ENCODE peak calls at places on chromosomes 11 and 22, in four cellular contexts. N is SJCRH30, A is mucosa of descending colon, X is right atrium auricular region. L is an unnamed sample. For H3K4me1, the result is how much of the 10 kb centered on the place peaks cover.

GRCh38 chr11:44572884-44573283 is 7.4 kb downstream of the CD82 start:
- DNase-seq in N (no peak), A (no peak), X (no peak), L (peak)

GRCh38 chr11:3134218-3134621 is 30.9 kb downstream of the OSBPL5 start:
- DNase-seq in N (no peak), A (no peak), X (no peak), L (no peak)

GRCh38 chr22:49929553-49929979 is 11.1 kb downstream of the CRELD2 start:
- DNase-seq in N (peak), A (peak), X (no peak), L (no peak)

GRCh38 chr11:10664511-10664910 is 29.0 kb downstream of the IRAG1 start:
- DNase-seq in N (no peak), A (no peak), X (no peak), L (no peak)

GRCh38 chr11:61065955-61066638 is 36.2 kb upstream of the CD5 start:
- DNase-seq in N (no peak), A (no peak), X (no peak), L (no peak)

GRCh38 chr11:77141034-77141433 is 13.0 kb downstream of the MYO7A start:
- DNase-seq in N (no peak), A (no peak), X (no peak), L (no peak)

GRCh38 chr11:116694815-116695590 is 77.8 kb downstream of the BUD13 start:
- DNase-seq in N (no peak), A (no peak), X (peak), L (no peak)

GRCh38 chr22:40660725-40661124 is 18.6 kb upstream of the MCHR1 start:
- DNase-seq in N (no peak), A (no peak), X (no peak), L (no peak)

GRCh38 chr22:28813772-28814518 is 13.6 kb upstream of the XBP1 start:
- DNase-seq in N (no peak), A (peak), X (no peak), L (no peak)

GRCh38 chr11:43545610-43546009 is 134.9 kb upstream of the HSD17B12 start:
- DNase-seq in N (no peak), A (no peak), X (no peak), L (no peak)

GRCh38 chr11:100562102-100562501 is 125.0 kb upstream of the ARHGAP42 start:
- DNase-seq in N (no peak), A (no peak), X (no peak), L (no peak)

GRCh38 chr11:108525161-108525560 is 27.0 kb upstream of the POGLUT3 start:
- DNase-seq in N (no peak), A (no peak), X (no peak), L (no peak)

GRCh38 chr11:27972432-27973170 is 135.4 kb downstream of the KIF18A start:
- DNase-seq in N (no peak), A (no peak), X (no peak), L (no peak)

GRCh38 chr11:117232911-117233409 is 489 bp downstream of the RNF214 start:
- DNase-seq in N (peak), A (no peak), X (peak), L (no peak)

GRCh38 chr11:78460468-78460867 is 42.8 kb upstream of the GAB2 start:
- DNase-seq in N (no peak), A (no peak), X (no peak), L (no peak)

GRCh38 chr22:17237031-17237668 is 17.9 kb upstream of the ADA2 start:
- DNase-seq in N (no peak), A (no peak), X (no peak), L (no peak)

GRCh38 chr11:64633555-64634159 is 42.6 kb downstream of the SLC22A12 start:
- DNase-seq in N (no peak), A (no peak), X (no peak), L (no peak)

GRCh38 chr22:46009730-46010129 is 32.8 kb upstream of the WNT7B start:
- DNase-seq in N (peak), A (no peak), X (no peak), L (no peak)

GRCh38 chr11:111938687-111939160 is 1.6 kb downstream of the DIXDC1 start:
- DNase-seq in N (no peak), A (no peak), X (peak), L (no peak)

GRCh38 chr22:31995046-31995445 is 48.0 kb upstream of the SLC5A1 start:
- DNase-seq in N (no peak), A (no peak), X (no peak), L (no peak)

GRCh38 chr11:827146-827860 is 416 bp upstream of the CRACR2B start:
- DNase-seq in N (no peak), A (peak), X (no peak), L (no peak)

GRCh38 chr11:203056-203944 is 3.9 kb downstream of the BET1L start:
- DNase-seq in N (no peak), A (no peak), X (peak), L (no peak)

GRCh38 chr11:130024356-130024755 is 21.7 kb upstream of the PRDM10 start:
- DNase-seq in N (no peak), A (no peak), X (no peak), L (no peak)

GRCh38 chr11:44622190-44622650 is 56.8 kb downstream of the CD82 start:
- DNase-seq in N (peak), A (peak), X (peak), L (no peak)

GRCh38 chr11:119712459-119713360 is 16.3 kb downstream of the NECTIN1 start:
- DNase-seq in N (no peak), A (no peak), X (no peak), L (no peak)

GRCh38 chr11:102276302-102277182 is 40.7 kb upstream of the BIRC3 start:
- DNase-seq in N (no peak), A (no peak), X (no peak), L (no peak)

GRCh38 chr22:39474351-39474991 is 17.7 kb downstream of the MGAT3 start:
- DNase-seq in N (no peak), A (peak), X (no peak), L (no peak)

GRCh38 chr11:4095509-4096230 is 1.1 kb downstream of the RRM1 start:
- DNase-seq in N (peak), A (no peak), X (no peak), L (no peak)

GRCh38 chr11:96219981-96220623 is 122.9 kb downstream of the MAML2 start:
- DNase-seq in N (no peak), A (no peak), X (no peak), L (no peak)

GRCh38 chr11:88164806-88165205 is 10.4 kb downstream of the RAB38 start:
- DNase-seq in N (no peak), A (no peak), X (no peak), L (no peak)

GRCh38 chr11:31340903-31341572 is 28.5 kb downstream of the DCDC1 start:
- DNase-seq in N (peak), A (peak), X (no peak), L (peak)

GRCh38 chr11:6319879-6320410 is 356 bp downstream of the CAVIN3 start:
- DNase-seq in N (no peak), A (peak), X (peak), L (no peak)

GRCh38 chr22:32206774-32207758 is 2.2 kb upstream of the RFPL2 start:
- DNase-seq in N (peak), A (peak), X (no peak), L (no peak)

GRCh38 chr11:8913961-8914660 is 3.1 kb downstream of the AKIP1 start:
- DNase-seq in N (peak), A (peak), X (no peak), L (no peak)

GRCh38 chr11:9103542-9104276 is 12.3 kb upstream of the SCUBE2 start:
- DNase-seq in N (no peak), A (no peak), X (no peak), L (no peak)

GRCh38 chr11:67276821-67277230 is 10.6 kb downstream of the GRK2 start:
- DNase-seq in N (peak), A (peak), X (no peak), L (no peak)

GRCh38 chr11:69949327-69949726 is 128.8 kb upstream of the ANO1 start:
- DNase-seq in N (peak), A (no peak), X (peak), L (no peak)

GRCh38 chr11:66874232-66874631 is 17.4 kb downstream of the LRFN4 start:
- DNase-seq in N (no peak), A (no peak), X (no peak), L (no peak)

GRCh38 chr11:35088676-35089075 is 50.3 kb upstream of the CD44 start:
- DNase-seq in N (no peak), A (no peak), X (no peak), L (no peak)

DNA sequence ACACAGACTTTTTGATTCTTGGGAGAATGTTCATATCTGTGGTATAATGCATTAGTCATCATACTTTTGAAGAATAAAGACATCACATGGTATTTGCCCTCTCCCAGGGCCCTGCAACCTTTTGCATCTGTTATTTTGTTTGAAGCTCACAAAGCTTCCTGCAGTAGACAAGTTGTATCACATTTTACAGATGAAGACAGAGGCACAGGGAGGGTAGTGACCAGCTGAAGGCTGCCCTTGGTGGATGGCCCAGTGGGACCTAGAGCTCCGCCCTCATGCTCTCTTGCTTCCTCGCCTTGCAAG is 66.4 kb downstream of the UBASH3B start:
- DNase-seq in N (no peak), A (no peak), X (no peak), L (no peak)
- H3K4me1 ChIP-seq in N (under half), A (under half), X (under half), L (under half)

DNA sequence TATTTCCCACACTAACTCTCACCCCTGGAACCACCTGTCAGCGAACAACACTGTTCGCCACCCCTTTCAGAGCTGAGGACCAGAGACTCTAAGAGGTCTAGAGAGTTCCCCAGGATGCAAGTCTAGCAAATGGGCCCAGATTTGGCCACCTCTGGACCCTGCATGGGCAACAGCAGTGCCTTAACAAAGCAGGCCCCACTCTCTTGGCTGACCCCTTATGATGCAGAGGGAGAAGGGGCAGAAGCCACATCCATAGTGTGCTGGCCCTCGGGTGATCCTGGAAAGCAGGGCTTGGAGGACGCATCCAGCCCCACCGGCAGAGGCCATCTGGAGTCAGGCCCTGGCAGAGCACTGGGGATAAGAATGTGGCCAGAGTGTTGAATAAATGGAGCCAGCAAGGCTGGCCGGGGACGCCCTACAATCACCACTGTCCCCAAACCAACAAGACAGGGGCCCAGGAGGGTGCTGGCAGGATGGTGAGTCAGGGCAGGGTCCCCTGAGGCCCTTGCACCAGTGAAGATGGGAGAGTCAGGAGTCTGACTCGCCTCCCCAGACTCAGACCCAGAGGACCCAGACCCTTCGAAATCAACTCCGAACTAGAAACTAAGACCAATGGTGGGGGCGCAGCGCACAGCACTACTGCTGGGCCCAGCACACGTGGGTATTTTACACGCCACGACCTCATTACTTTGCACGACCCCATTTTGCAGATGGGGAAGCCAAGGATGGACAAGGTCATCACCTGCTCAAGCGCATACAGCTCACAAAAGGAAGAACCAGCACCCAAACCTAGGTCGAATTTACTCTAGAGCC is 6.5 kb downstream of the CSNK1E start:
- DNase-seq in N (no peak), A (no peak), X (peak), L (no peak)
- H3K4me1 ChIP-seq in N (under half), A (under half), X (under half), L (under half)

DNA sequence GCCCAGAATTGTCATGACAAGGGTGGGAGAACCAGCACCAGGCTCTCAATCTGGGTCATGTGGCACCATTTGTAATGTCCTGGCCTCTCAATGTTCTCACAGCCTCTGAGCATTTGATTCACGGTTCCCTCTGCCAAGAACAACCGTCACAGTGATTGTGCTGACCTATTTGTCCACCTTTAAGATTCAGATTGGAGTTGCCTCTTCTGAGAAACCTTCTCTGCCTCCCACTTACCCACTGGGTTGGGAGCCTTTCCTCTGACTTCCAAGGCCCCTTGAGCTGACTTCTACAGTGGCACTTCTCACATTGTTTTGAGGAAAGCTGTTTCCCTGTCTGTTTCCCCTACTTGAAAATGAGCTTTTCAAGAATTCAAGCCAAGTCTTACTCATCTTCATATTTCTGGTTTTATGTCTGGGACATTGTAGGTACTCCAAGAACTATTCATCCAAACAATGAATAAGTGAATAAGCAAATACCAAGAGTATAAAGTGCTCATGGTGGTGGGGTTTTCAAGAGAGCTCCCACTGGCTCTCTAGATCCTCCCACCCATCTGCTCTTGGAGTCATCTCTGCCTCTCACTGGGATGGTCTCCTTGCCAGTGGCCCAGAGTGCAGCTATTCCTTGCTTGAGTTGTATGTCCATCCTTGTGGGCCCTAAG is 126.4 kb upstream of the E2F8 start:
- DNase-seq in N (no peak), A (no peak), X (peak), L (no peak)
- H3K4me1 ChIP-seq in N (under half), A (under half), X (under half), L (under half)

GRCh38 chr22:44676441-44677298 is 25.3 kb upstream of the PRR5 start:
- DNase-seq in N (peak), A (peak), X (no peak), L (no peak)

GRCh38 chr22:44680058-44680457 is 21.9 kb upstream of the PRR5 start:
- DNase-seq in N (no peak), A (no peak), X (no peak), L (no peak)

GRCh38 chr22:44677299-44678244 is 24.4 kb upstream of the PRR5 start:
- DNase-seq in N (no peak), A (no peak), X (no peak), L (no peak)

GRCh38 chr22:44678980-44679647 is 22.9 kb upstream of the PRR5 start:
- DNase-seq in N (no peak), A (no peak), X (no peak), L (no peak)

GRCh38 chr22:44678245-44678979 is 23.6 kb upstream of the PRR5 start:
- DNase-seq in N (no peak), A (no peak), X (no peak), L (no peak)
- H3K4me1 ChIP-seq in N (under half), A (under half), X (under half), L (under half)

GRCh38 chr22:36367479-36367878 is 20.3 kb downstream of the MYH9 start:
- DNase-seq in N (no peak), A (no peak), X (no peak), L (no peak)
- H3K4me1 ChIP-seq in N (half or more), A (half or more), X (under half), L (under half)

DNA sequence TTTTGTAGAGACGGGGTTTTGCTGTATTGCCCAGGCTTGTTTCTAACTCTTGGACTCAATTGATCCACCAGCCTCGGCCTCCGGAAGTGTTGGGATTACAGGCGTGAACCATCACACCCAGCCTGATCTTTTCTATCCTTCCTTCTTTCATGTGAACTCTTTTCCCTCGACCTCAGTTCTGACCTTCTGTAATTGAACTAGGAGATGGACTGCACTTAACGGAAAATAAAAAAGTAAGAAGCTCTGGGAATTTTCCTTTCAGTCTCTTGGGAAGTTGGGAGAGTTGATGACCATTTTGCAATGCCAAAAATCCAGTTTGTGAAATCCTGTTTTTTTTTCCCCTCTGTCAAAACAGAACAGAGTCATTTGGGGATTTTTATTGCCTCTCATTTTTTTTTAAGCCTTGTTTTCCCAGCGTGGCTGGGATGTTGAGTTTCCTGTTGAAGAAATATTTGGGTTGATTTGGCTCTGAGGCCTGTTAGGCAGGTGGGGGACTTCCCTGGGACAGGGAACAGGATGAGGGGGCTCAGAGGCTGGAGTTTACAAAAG is 26.9 kb upstream of the CYB5R3 start:
- DNase-seq in N (no peak), A (no peak), X (no peak), L (no peak)
- H3K4me1 ChIP-seq in N (under half), A (under half), X (under half), L (under half)

GRCh38 chr11:86809561-86809960 is 9.2 kb downstream of the PRSS23 start:
- DNase-seq in N (no peak), A (no peak), X (no peak), L (no peak)

GRCh38 chr11:86812981-86813380 is 12.6 kb downstream of the PRSS23 start:
- DNase-seq in N (no peak), A (no peak), X (no peak), L (no peak)

GRCh38 chr11:86812322-86812670 is 12.0 kb downstream of the PRSS23 start:
- DNase-seq in N (no peak), A (no peak), X (no peak), L (no peak)

GRCh38 chr11:86814775-86815174 is 14.4 kb downstream of the PRSS23 start:
- DNase-seq in N (no peak), A (no peak), X (no peak), L (no peak)

GRCh38 chr11:86811637-86812321 is 11.4 kb downstream of the PRSS23 start:
- DNase-seq in N (no peak), A (no peak), X (no peak), L (no peak)
- H3K4me1 ChIP-seq in N (under half), A (under half), X (under half), L (under half)

GRCh38 chr11:134216816-134217215 is 7.0 kb downstream of the NCAPD3 start:
- DNase-seq in N (no peak), A (no peak), X (no peak), L (no peak)
- H3K4me1 ChIP-seq in N (under half), A (under half), X (under half), L (under half)

DNA sequence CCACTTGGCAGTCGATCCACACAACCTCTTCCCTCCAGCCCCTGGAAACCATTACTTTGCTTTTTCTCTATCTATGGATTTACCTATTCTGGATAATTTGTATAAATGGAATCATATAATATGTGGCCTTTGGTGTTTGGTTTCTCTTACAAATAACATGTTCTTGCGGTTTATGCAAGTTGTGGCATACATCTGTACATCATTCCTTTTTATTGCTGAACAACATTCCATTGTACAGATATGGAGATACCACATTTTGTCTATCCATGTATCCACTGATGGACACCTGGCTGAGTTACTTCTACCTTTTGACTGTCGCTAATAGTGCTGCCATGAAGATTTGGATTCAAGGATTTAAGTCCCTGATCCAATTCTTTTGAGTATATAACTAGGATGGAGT is 25.1 kb downstream of the SMCO4 start:
- DNase-seq in N (no peak), A (no peak), X (no peak), L (no peak)
- H3K4me1 ChIP-seq in N (under half), A (under half), X (under half), L (under half)